ENCODE peak calls at places on chromosomes 11 and 22, in five cellular contexts. U is CD8-positive, alpha-beta T cell; S is SK-N-SH; R is CD4-positive, alpha-beta memory T cell; T is left ventricle myocardium inferior. D is an unnamed sample. For H3K4me1, the result is how much of the 10 kb centered on the place peaks cover.

GRCh38 chr11:14390669-14391068 is 31.7 kb upstream of the RRAS2 start:
- DNase-seq in U (no peak), T (no peak), R (no peak), S (no peak), D (no peak)

GRCh38 chr11:29124436-29124835 is 892.4 kb downstream of the KCNA4 start:
- DNase-seq in R (no peak), U (no peak), T (no peak), S (no peak), D (no peak)

GRCh38 chr11:122226810-122227379 is 110.9 kb upstream of the BLID start:
- DNase-seq in R (no peak), S (no peak), T (no peak), U (no peak), D (no peak)

GRCh38 chr11:396511-396947 is 2.5 kb downstream of the PKP3 start:
- DNase-seq in S (peak), R (no peak), T (no peak), U (no peak), D (no peak)

GRCh38 chr11:117299351-117300300 is 8.5 kb downstream of the BACE1-AS start:
- DNase-seq in U (no peak), S (peak), R (no peak), T (no peak), D (peak)

GRCh38 chr11:57277845-57278720 is 41.0 kb upstream of the APLNR start:
- DNase-seq in U (peak), T (peak), R (no peak), S (peak), D (peak)

GRCh38 chr11:17978553-17979287 is 34.1 kb downstream of the SERGEF start:
- DNase-seq in S (peak), R (no peak), U (no peak), T (peak), D (peak)

GRCh38 chr11:96254087-96254486 is 88.9 kb downstream of the MAML2 start:
- DNase-seq in S (no peak), U (peak), R (peak), T (no peak), D (peak)

GRCh38 chr11:111540114-111540920 is at the start of gene LAYN:
- DNase-seq in U (peak), S (peak), R (no peak), T (peak), D (peak)

GRCh38 chr22:22933100-22933806 is 45.6 kb downstream of the IGLL5 start:
- DNase-seq in S (no peak), U (no peak), R (no peak), T (no peak), D (no peak)

DNA sequence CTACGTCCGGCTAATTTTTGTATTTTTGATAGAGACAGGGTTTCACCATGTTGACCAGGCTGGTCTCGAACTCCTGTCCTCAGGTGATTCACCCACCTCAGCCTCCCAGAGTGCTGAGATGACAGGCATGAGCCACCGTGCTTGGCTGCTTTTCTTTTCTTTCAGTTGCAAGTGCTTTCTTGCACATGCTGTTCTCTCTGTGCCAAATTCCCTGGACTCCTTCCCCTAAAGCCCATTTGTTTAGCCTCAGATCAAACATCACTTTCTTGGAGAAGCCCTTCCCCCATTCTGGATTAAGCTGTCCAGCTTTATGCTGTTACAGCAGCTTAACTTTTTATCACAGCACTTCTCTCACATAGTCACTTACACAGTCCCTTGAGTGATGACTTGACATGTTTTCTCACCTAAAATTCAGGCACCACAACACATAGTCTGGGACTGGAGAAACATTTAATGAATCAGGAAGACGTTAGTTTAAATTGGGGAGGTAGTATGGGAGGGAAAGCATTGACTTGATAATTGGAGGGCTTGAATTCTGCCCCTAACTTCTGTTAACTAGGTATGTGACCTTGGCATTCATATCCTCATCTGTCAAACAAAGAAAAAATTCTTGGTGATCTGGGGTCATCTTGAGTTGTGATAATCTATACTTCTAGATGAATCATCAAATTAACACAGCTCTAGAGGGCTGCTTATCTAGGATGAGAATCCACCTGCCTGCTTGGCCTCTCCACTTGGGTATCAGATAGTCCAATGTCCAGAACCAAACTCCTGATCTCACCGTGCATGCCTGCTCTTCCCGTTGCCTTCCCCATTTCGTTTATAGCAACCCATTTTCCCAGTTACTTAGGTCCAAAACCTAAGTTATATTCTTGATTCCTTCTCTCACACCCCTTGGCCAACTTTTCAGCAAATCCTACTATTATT is 18.4 kb downstream of the ACO2 start:
- DNase-seq in R (no peak), S (no peak), T (no peak), U (no peak), D (peak)
- H3K27ac ChIP-seq in R (no peak), S (no peak), T (peak), U (no peak), D (no peak)

GRCh38 chr22:39534092-39534506 is 1.6 kb upstream of the RPS19BP1 start:
- DNase-seq in U (no peak), T (no peak), S (no peak), R (no peak), D (no peak)

GRCh38 chr22:39530692-39531331 is 1.7 kb downstream of the RPS19BP1 start:
- DNase-seq in R (no peak), U (no peak), T (no peak), S (peak), D (no peak)

GRCh38 chr22:39530136-39530535 is 2.4 kb downstream of the RPS19BP1 start:
- DNase-seq in T (no peak), R (no peak), U (no peak), S (no peak), D (no peak)

GRCh38 chr22:39534591-39535301 is 2.2 kb upstream of the RPS19BP1 start:
- DNase-seq in R (peak), U (peak), T (peak), S (peak), D (peak)

GRCh38 chr22:39532215-39533071 is at the start of gene RPS19BP1:
- DNase-seq in S (peak), U (peak), R (peak), T (peak), D (peak)
- H3K4me1 ChIP-seq in S (under half), U (half or more), R (half or more), T (half or more), D (under half)

GRCh38 chr11:134405436-134405835 is 6.6 kb downstream of the B3GAT1 start:
- DNase-seq in T (no peak), R (no peak), S (no peak), U (no peak), D (no peak)

GRCh38 chr11:134407321-134407828 is 4.7 kb downstream of the B3GAT1 start:
- DNase-seq in R (no peak), T (no peak), U (no peak), S (no peak), D (no peak)

GRCh38 chr11:134406264-134407185 is 5.5 kb downstream of the B3GAT1 start:
- DNase-seq in R (no peak), U (no peak), T (no peak), S (no peak), D (no peak)

GRCh38 chr11:134404485-134405341 is 7.3 kb downstream of the B3GAT1 start:
- DNase-seq in T (no peak), S (peak), R (no peak), U (no peak), D (no peak)

GRCh38 chr11:134405841-134406240 is 6.2 kb downstream of the B3GAT1 start:
- DNase-seq in R (no peak), T (no peak), S (no peak), U (no peak), D (no peak)
- H3K27ac ChIP-seq in R (no peak), T (no peak), S (no peak), U (no peak), D (no peak)

DNA sequence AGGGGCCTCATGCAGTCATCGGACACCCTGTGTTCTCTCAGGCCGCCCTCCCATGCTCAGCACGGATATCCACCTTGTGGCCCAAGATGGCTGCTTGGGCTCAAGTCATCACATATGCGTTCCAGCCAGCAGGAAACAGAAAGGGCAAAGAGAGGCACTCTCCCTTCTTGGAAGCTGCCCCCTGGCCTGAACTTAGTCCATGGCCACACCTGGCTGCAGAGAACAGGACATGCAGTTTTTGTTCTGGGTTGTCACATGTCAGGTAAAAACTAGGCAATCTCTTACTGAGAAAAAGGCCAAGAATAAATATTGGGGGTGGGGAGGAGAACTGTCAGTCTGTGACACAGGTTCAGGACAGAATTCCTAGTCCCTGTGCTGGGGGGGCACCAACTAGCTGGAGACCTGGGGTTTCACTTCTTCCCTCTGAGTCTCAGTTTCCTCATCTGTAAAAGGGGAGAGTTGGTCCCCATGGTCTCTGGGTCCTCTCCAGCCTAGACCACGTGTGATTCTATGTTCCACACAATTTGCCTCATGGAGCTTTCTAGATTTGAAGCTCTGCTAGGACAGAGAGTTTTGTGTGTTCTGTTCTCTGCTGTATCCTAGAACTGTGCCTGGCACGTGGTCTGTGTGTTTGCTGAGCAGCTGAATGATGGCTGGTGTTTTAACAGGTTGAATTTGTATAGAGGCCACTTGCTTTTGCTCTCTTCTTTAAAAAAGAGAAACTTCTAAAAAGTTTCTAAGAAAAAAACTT is 107.2 kb upstream of the ANO1 start:
- DNase-seq in T (no peak), S (no peak), U (no peak), R (no peak), D (no peak)
- H3K4me1 ChIP-seq in T (under half), S (under half), U (under half), R (under half), D (under half)

DNA sequence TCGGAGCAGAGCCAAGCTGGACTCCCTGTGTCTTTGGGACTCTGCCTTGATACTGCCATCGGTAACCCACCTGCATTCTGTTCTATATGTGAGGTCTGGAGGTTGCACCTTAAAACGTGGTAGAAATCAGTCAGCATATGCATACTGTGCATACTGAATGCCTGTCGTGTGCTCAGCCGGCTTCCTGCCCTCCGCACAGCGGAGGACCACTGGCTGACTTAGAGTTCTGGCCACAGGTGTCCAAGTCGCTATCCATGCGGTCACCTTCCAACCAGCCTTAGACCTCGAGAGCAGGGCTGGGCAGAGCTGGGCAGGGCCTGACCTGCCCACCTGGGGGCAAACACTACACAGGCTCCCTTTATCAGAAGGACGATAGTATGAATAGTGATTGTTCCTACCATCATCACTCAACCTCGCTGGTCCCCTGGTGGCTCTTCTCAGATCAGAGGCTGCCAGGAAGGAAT is 3.8 kb downstream of the TBC1D10C start:
- DNase-seq in U (no peak), S (no peak), T (no peak), R (no peak), D (no peak)
- H3K27ac ChIP-seq in U (peak), S (no peak), T (no peak), R (peak), D (peak)